ENCODE peak calls at places on chromosome 11, in four cellular contexts. Y is cardiac fibroblast, D is thoracic aorta, P is astrocyte of the cerebellum. X is an unnamed sample.

GRCh38 chr11:57913713-57914704 is 109.7 kb upstream of the OR9Q1 start:
- DNase-seq in Y (peak; percentile 10), P (no peak), D (no peak), X (no peak)

GRCh38 chr11:107581147-107581546 is 9.8 kb upstream of the ELMOD1 start:
- DNase-seq in Y (no peak), D (no peak), P (no peak), X (no peak)

GRCh38 chr11:92224394-92225205 is at the start of gene FAT3:
- DNase-seq in Y (peak; percentile 37), P (peak; percentile 32), D (no peak), X (peak; percentile 46)

GRCh38 chr11:11988862-11989261 is 19.6 kb downstream of the DKK3 start:
- DNase-seq in P (no peak), Y (no peak), D (no peak), X (no peak)

GRCh38 chr11:126766425-126766824 is 234.1 kb downstream of the KIRREL3 start:
- DNase-seq in P (no peak), Y (no peak), D (no peak), X (no peak)

GRCh38 chr11:85806876-85807275 is 4.1 kb downstream of the SYTL2 start:
- DNase-seq in P (no peak), Y (no peak), D (no peak), X (no peak)

GRCh38 chr11:94933225-94934130 is 39.9 kb downstream of the CWC15 start:
- DNase-seq in Y (peak; percentile 97), D (no peak), P (peak; percentile 84), X (peak; percentile 25)

GRCh38 chr11:57668467-57668890 is 565 bp downstream of the ZDHHC5 start:
- DNase-seq in P (no peak), D (no peak), Y (no peak), X (no peak)

GRCh38 chr11:118406599-118407166 is 5.3 kb downstream of the ATP5MG start:
- DNase-seq in P (peak; percentile 43), D (no peak), Y (peak; percentile 78), X (no peak)

GRCh38 chr11:12318791-12319733 is 58.3 kb upstream of the PARVA start:
- DNase-seq in P (peak; percentile 12), D (no peak), Y (no peak), X (no peak)

GRCh38 chr11:94129505-94130335 is 1.1 kb downstream of the PANX1 start:
- DNase-seq in P (no peak), D (no peak), Y (peak; percentile 40), X (no peak)

DNA sequence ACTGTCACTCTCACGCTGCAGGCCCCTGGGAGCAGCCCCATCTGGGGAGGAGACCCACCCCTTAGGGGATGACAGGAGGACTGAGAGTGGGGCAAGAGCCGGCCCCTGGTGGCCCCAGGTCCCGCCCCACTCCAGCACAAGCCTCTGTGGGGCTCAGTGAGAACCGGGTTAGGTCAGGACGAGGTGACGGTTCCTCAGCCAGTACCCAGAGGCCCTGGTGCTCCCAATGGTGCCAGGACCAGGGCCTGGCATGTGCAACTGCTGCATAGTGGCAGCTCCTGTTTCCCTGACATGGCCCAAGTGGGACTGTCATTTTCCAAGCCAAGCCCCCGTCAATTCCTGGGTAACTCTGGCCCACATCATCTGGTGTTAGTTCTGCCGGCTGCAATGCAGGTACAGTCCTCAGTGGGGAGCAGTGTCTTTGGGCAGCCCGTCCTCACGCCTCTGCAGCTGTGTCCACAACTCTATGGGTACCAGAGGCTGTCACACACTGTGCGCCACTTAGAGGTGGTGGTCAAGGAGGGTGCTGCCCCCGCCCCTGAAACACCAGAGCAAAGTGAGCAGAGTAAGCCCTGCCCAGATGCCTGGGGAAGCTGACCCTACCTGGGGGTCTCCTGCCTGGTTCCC is 15.9 kb downstream of the CHID1 start:
- DNase-seq in P (no peak), Y (no peak), D (no peak), X (no peak)
- TF ChIP-seq CTCF in P (no peak), Y (peak; percentile 2), D (no peak), X (peak; percentile 27)

DNA sequence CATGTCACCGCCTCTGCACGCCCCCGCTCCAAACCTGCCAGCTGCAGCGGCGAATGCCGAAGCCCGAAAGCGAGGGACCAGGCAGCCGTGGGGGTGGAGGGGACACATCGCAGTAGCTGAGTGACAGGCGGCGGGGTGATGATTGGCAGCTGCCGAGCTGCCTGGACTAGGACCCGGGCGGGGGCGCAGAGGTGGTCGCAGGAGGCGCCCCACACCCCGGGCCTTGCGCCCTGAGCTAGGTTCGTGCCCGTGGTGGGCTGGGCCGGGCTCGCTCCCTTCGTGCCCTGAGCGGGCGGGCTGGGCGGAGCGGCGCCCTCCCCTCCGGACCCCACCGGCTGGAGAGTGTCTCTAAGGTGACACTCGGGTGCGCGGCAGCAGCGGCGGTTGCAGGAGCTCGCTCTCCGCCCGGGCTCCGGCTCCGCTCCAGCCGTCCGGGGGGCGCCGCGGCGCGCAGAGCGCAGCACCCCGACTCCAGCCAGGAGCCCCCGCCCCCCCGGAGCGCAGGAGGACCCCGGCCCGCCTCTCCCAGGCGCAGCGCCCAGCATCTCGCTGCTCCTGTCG is 14.6 kb upstream of the DGKZ start:
- DNase-seq in P (no peak), D (no peak), Y (no peak), X (no peak)
- H3K4me3 ChIP-seq in P (peak overlapping the region; percentile 14), D (peak overlapping the region; percentile 73), Y (peak overlapping the region; percentile 10), X (peak overlapping the region; percentile 23)

GRCh38 chr11:73401217-73401923 is 25.2 kb downstream of the RELT start:
- DNase-seq in P (no peak), Y (peak; percentile 35), D (no peak), X (no peak)

GRCh38 chr11:73404048-73404447 is 27.8 kb downstream of the RELT start:
- DNase-seq in D (no peak), Y (peak; percentile 69), P (no peak), X (no peak)

GRCh38 chr11:73403541-73403940 is 27.3 kb downstream of the RELT start:
- DNase-seq in P (no peak), Y (no peak), D (no peak), X (no peak)

GRCh38 chr11:73401924-73402833 is 26.0 kb downstream of the RELT start:
- DNase-seq in D (no peak), Y (no peak), P (no peak), X (no peak)

GRCh38 chr11:73402834-73403185 is 26.6 kb downstream of the RELT start:
- DNase-seq in D (no peak), Y (peak; percentile 28), P (no peak), X (no peak)
- TF ChIP-seq CTCF in D (no peak), Y (peak; percentile 23), P (no peak), X (peak; percentile 47)

GRCh38 chr11:932435-932834 is 6.8 kb downstream of the AP2A2 start:
- DNase-seq in D (no peak), P (no peak), Y (peak; percentile 37), X (no peak)

GRCh38 chr11:931385-931784 is 5.7 kb downstream of the AP2A2 start:
- DNase-seq in Y (peak; percentile 40), P (no peak), D (no peak), X (no peak)

GRCh38 chr11:934437-934950 is 8.8 kb downstream of the AP2A2 start:
- DNase-seq in D (no peak), P (no peak), Y (no peak), X (no peak)

GRCh38 chr11:933936-934335 is 8.3 kb downstream of the AP2A2 start:
- DNase-seq in Y (no peak), P (no peak), D (no peak), X (no peak)

GRCh38 chr11:933002-933820 is 7.5 kb downstream of the AP2A2 start:
- DNase-seq in P (no peak), Y (peak; percentile 25), D (no peak), X (no peak)
- H3K4me3 ChIP-seq in P (no peak overlapping the region), Y (no peak overlapping the region), D (peak overlapping the region; percentile 16), X (no peak overlapping the region)

GRCh38 chr11:43561832-43562231 is 118.7 kb upstream of the HSD17B12 start:
- DNase-seq in D (no peak), Y (no peak), P (no peak), X (no peak)

GRCh38 chr11:43573233-43573632 is 107.3 kb upstream of the HSD17B12 start:
- DNase-seq in P (no peak), Y (peak; percentile 48), D (no peak), X (no peak)

DNA sequence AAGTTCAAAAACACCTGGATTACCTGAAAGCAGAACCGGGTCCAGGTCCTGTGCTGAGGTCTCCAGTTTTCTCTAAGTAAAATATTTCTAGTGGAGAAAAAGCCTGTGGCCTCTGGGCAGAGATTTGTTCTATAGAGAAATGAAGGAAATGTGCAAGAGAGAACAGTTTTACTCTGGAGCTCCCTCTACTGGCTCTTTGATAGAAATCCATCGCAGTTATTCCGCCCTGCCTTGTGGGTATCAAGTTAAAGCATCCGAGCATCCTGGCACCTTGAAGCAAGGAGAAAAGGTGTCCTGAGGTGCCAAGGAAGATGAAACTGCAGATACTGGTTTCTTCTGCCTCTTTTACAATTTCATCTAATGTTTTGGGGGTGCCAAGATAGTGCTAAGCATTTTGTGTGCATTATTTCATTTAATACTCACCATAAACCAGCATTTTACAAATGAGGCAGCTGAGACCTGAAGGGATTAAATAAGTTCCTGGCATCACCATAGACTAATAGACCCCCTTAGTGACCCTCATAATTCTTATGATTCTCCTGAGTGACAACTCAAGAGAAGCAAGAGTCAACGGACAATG is 113.1 kb upstream of the HSD17B12 start:
- DNase-seq in P (peak; percentile 46), Y (peak; percentile 73), D (no peak), X (no peak)
- TF ChIP-seq CTCF in P (peak; percentile 78), Y (peak; percentile 68), D (peak; percentile 45), X (peak; percentile 80)

GRCh38 chr11:116446048-116446399 is 326.8 kb downstream of the BUD13 start:
- DNase-seq in Y (no peak), P (no peak), D (no peak), X (no peak)
- H3K4me3 ChIP-seq in Y (no peak overlapping the region), P (no peak overlapping the region), D (no peak overlapping the region), X (no peak overlapping the region)

DNA sequence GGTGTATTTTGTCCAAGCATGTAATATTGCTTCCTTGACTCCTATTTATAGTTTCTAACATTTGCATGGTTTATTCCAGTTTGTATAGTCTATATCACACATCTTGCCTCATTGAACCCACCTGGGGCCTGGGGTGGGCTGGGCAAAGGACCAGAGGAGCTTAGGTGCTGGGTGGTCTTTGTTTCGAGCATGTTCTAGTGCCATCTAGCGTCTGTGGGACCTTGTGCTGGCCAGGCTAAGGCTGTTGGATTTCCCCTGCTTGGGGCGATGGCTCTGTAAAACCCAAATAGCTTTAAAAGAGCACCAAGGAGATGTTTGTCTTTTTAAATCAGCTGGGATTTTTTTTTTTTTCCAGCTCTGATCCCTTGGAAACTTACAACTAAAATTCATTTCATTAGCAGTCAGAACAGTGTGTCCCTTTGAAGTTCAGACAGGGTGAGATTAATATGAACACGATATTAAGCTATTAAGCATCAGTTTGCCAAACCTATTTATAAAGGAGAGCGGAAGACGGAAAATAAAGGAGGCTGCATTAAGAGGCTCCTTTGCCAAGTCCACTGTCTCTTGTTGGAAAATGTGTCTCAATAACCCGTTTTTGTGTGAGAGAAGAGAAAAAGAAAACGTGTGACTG is 157.4 kb downstream of the COMMD9 start:
- DNase-seq in Y (peak; percentile 75), P (no peak), D (no peak), X (no peak)
- TF ChIP-seq CTCF in Y (peak; percentile 82), P (peak; percentile 89), D (peak; percentile 47), X (peak; percentile 88)